ENCODE peak calls at places on chromosomes 12 and 14, in nine cellular contexts. K is coronary artery; M is astrocyte of the cerebellum; H is body of pancreas; Q is CD4-positive, alpha-beta T cell; G is tibial artery; T is GM13977; U is fibroblast of lung; O is neural crest cell. I is an unnamed sample.

GRCh38 chr12:116426391-116427136 is 132.6 kb upstream of the MAP1LC3B2 start:
- DNase-seq in Q (no peak), H (peak; percentile 36), K (peak; percentile 92), T (no peak), O (no peak), M (peak; percentile 96), U (peak; percentile 93), G (peak; percentile 88), I (no peak)

GRCh38 chr14:35336171-35337073 is 44.2 kb downstream of the PSMA6 start:
- DNase-seq in U (peak; percentile 100), T (no peak), H (peak; percentile 95), M (no peak), G (peak; percentile 99), Q (no peak), K (peak; percentile 99), O (peak; percentile 52), I (no peak)

GRCh38 chr14:105979446-105979845 is 453.1 kb downstream of the TMEM121 start:
- DNase-seq in H (no peak), K (no peak), U (no peak), G (no peak), O (no peak), M (no peak), T (no peak), Q (no peak), I (no peak)

GRCh38 chr12:18352312-18352711 is 91.0 kb downstream of the PIK3C2G start:
- DNase-seq in K (no peak), H (no peak), G (no peak), U (no peak), M (no peak), O (no peak), Q (no peak), T (no peak), I (no peak)

GRCh38 chr14:104865069-104865630 is at the start of gene CEP170B:
- DNase-seq in U (peak; percentile 19), H (peak; percentile 67), T (peak; percentile 90), M (no peak), Q (peak; percentile 61), O (no peak), K (no peak), G (peak; percentile 68), I (peak; percentile 81)

GRCh38 chr12:79886917-79887519 is 47.9 kb downstream of the PPP1R12A start:
- DNase-seq in Q (no peak), M (peak; percentile 43), U (peak; percentile 78), H (no peak), O (no peak), G (no peak), T (no peak), K (no peak), I (no peak)

GRCh38 chr12:40224439-40225291 is at the start of gene LRRK2:
- DNase-seq in Q (peak; percentile 33), M (no peak), K (peak; percentile 91), G (peak; percentile 90), T (peak; percentile 50), O (peak; percentile 51), H (peak; percentile 73), U (peak; percentile 65), I (peak; percentile 63)

GRCh38 chr12:129771238-129771637 is 132.6 kb downstream of the TMEM132D start:
- DNase-seq in M (no peak), Q (no peak), H (no peak), T (no peak), O (no peak), U (no peak), K (no peak), G (no peak), I (no peak)

GRCh38 chr14:72790887-72791566 is 102.9 kb downstream of the DPF3 start:
- DNase-seq in M (no peak), T (no peak), K (no peak), H (no peak), Q (no peak), G (peak; percentile 78), O (no peak), U (no peak), I (no peak)

GRCh38 chr12:5650804-5651461 is 219.0 kb downstream of the NTF3 start:
- DNase-seq in G (no peak), Q (no peak), M (no peak), O (no peak), K (no peak), T (no peak), U (no peak), H (no peak), I (no peak)

GRCh38 chr14:92944976-92945375 is 22.0 kb downstream of the CHGA start:
- DNase-seq in O (no peak), K (no peak), H (no peak), T (no peak), M (no peak), U (no peak), G (no peak), Q (no peak), I (no peak)

GRCh38 chr12:32854097-32854496 is 42.5 kb downstream of the PKP2 start:
- DNase-seq in T (no peak), K (no peak), M (no peak), O (no peak), U (no peak), H (no peak), Q (no peak), G (no peak), I (no peak)

GRCh38 chr14:87643005-87643404 is 350.0 kb downstream of the GALC start:
- DNase-seq in M (no peak), U (no peak), H (peak; percentile 16), Q (no peak), K (no peak), O (no peak), G (no peak), T (no peak), I (no peak)

GRCh38 chr12:27013606-27014084 is 539 bp downstream of the TM7SF3 start:
- DNase-seq in M (no peak), K (no peak), H (peak; percentile 30), G (no peak), Q (no peak), U (peak; percentile 48), T (peak; percentile 12), O (peak; percentile 46), I (no peak)

GRCh38 chr12:57989837-57990236 is 48.5 kb downstream of the ATP23 start:
- DNase-seq in T (no peak), O (no peak), Q (no peak), G (no peak), U (no peak), H (no peak), K (no peak), M (no peak), I (no peak)

GRCh38 chr14:55301722-55302121 is 30.5 kb downstream of the FBXO34 start:
- DNase-seq in H (no peak), T (peak; percentile 48), G (no peak), O (no peak), K (no peak), U (peak; percentile 46), Q (no peak), M (peak; percentile 4), I (no peak)

GRCh38 chr12:11941601-11942360 is 129.0 kb upstream of the BCL2L14 start:
- DNase-seq in H (no peak), K (no peak), T (no peak), G (no peak), O (no peak), M (peak; percentile 93), U (peak; percentile 82), Q (no peak), I (no peak)

GRCh38 chr14:57692671-57693070 is 173.2 kb downstream of the SLC35F4 start:
- DNase-seq in H (no peak), O (no peak), U (peak; percentile 54), Q (no peak), M (peak; percentile 58), T (peak; percentile 9), K (no peak), G (no peak), I (peak; percentile 8)

GRCh38 chr14:30874120-30874998 is at the start of gene COCH:
- DNase-seq in K (no peak), O (peak; percentile 56), U (no peak), H (peak; percentile 49), Q (no peak), G (no peak), M (no peak), T (peak; percentile 88), I (peak; percentile 86)

GRCh38 chr14:105299654-105300541 is 903 bp downstream of the BRF1 start:
- DNase-seq in U (no peak), M (no peak), G (no peak), T (no peak), Q (peak; percentile 48), O (no peak), H (no peak), K (no peak), I (no peak)

GRCh38 chr14:73784065-73784987 is 67.3 kb upstream of the PTGR2 start:
- DNase-seq in Q (no peak), G (no peak), K (no peak), H (peak; percentile 78), O (no peak), M (no peak), T (no peak), U (peak; percentile 71), I (no peak)

DNA sequence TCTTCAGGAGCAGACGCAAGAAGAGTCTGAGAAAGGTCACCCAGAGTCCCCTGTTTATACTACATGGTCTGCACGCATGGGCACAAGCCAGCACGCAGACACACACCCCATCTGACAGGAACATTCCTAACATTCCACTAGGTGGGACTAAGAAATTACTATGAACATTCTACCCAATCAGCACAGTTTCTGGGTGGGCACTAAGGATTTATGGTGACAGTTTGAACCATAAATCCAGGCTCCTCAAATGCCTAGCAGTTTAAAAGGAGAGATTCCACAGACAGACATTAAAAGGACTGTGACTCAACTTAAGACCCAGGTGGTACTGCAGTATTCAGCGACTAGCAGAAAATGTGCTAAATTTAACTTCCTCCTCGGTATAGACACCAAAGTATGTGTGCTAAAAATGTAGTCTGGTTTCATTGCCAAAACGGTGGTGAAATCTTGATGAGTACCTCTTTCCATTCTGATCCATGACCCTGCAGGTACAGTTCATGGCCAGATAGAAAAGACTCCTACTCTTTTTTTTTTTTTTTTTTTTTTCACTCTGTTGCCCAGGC is 16.2 kb downstream of the ABHD4 start:
- DNase-seq in K (no peak), G (no peak), O (no peak), H (peak; percentile 70), U (peak; percentile 87), M (peak; percentile 88), T (no peak), Q (no peak), I (no peak)
- TF ChIP-seq CTCF in K (no peak), G (no peak), O (no peak), H (no peak), U (no peak), M (no peak), T (no peak), Q (no peak), I (no peak)

GRCh38 chr12:38142974-38143373 is 173.6 kb upstream of the ALG10B start:
- DNase-seq in G (no peak), M (no peak), U (no peak), T (no peak), Q (no peak), K (no peak), H (no peak), O (no peak), I (no peak)
- TF ChIP-seq CTCF in G (no peak), M (no peak), U (no peak), T (no peak), Q (no peak), K (no peak), H (peak; percentile 48), O (no peak), I (no peak)

GRCh38 chr14:100440207-100440631 is 117.1 kb downstream of the SLC25A47 start:
- DNase-seq in M (peak; percentile 66), O (peak; percentile 27), Q (peak; percentile 55), U (peak; percentile 51), K (no peak), H (peak; percentile 88), G (no peak), T (peak; percentile 62), I (peak; percentile 63)
- TF ChIP-seq CTCF in M (peak; percentile 86), O (peak; percentile 71), Q (peak; percentile 19), U (peak; percentile 72), K (no peak), H (peak; percentile 97), G (peak; percentile 31), T (peak; percentile 73), I (peak; percentile 67)

GRCh38 chr14:99176156-99176945 is 95.6 kb downstream of the BCL11B start:
- DNase-seq in H (no peak), M (no peak), T (no peak), K (peak; percentile 47), G (no peak), Q (no peak), O (no peak), U (no peak), I (no peak)
- TF ChIP-seq CTCF in H (no peak), M (no peak), T (no peak), K (no peak), G (no peak), Q (no peak), O (no peak), U (no peak), I (no peak)

I was measured in GM10248.